ENCODE peak calls at places on chromosomes 12 and 14, in ten cellular contexts. E, O, K, Y, D, I, Z, A, P and R are unnamed samples.

GRCh38 chr12:26878661-26879119 is 45.7 kb upstream of the ITPR2 start:
- DNase-seq in E (peak), O (peak), K (peak), Y (peak), D (peak), I (no peak), Z (peak), A (peak), P (no peak), R (peak)

GRCh38 chr14:29663281-29663801 is 264.3 kb downstream of the PRKD1 start:
- DNase-seq in E (no peak), O (no peak), K (no peak), Y (peak), D (peak), I (no peak), Z (no peak), A (no peak), P (no peak), R (no peak)

GRCh38 chr12:116910645-116911449 is at the start of gene FBXW8:
- DNase-seq in E (peak), O (peak), K (peak), Y (peak), D (peak), I (peak), Z (peak), A (peak), P (peak), R (peak)

GRCh38 chr12:45401008-45401407 is 185.1 kb downstream of the ANO6 start:
- DNase-seq in E (no peak), O (no peak), K (no peak), Y (no peak), D (no peak), I (no peak), Z (no peak), A (peak), P (no peak), R (no peak)

GRCh38 chr14:68076451-68076850 is 256.9 kb downstream of the RAD51B start:
- DNase-seq in E (no peak), O (no peak), K (no peak), Y (no peak), D (no peak), I (peak), Z (no peak), A (no peak), P (no peak), R (no peak)

GRCh38 chr12:1576410-1577240 is 17.8 kb downstream of the FBXL14 start:
- DNase-seq in E (peak), O (peak), K (no peak), Y (peak), D (peak), I (peak), Z (peak), A (peak), P (no peak), R (no peak)

GRCh38 chr14:24965934-24966593 is 83.9 kb downstream of the STXBP6 start:
- DNase-seq in E (peak), O (no peak), K (no peak), Y (peak), D (no peak), I (no peak), Z (peak), A (peak), P (no peak), R (no peak)

GRCh38 chr14:20606902-20607242 is 15.7 kb upstream of the RNASE12 start:
- DNase-seq in E (no peak), O (no peak), K (no peak), Y (no peak), D (no peak), I (no peak), Z (no peak), A (no peak), P (no peak), R (no peak)

GRCh38 chr12:119804011-119804641 is 73.0 kb downstream of the CIT start:
- DNase-seq in E (peak), O (no peak), K (peak), Y (peak), D (peak), I (peak), Z (peak), A (peak), P (no peak), R (peak)

GRCh38 chr12:104344682-104345081 is 41.1 kb downstream of the EID3 start:
- DNase-seq in E (no peak), O (no peak), K (no peak), Y (no peak), D (no peak), I (no peak), Z (no peak), A (no peak), P (no peak), R (no peak)

GRCh38 chr12:131418884-131419283 is 292.0 kb upstream of the SFSWAP start:
- DNase-seq in E (no peak), O (no peak), K (no peak), Y (no peak), D (no peak), I (no peak), Z (no peak), A (no peak), P (no peak), R (no peak)

GRCh38 chr12:103327676-103328075 is 168.1 kb downstream of the C12orf42 start:
- DNase-seq in E (no peak), O (no peak), K (no peak), Y (no peak), D (no peak), I (no peak), Z (no peak), A (no peak), P (no peak), R (no peak)

GRCh38 chr12:1360812-1361211 is 233.6 kb downstream of the FBXL14 start:
- DNase-seq in E (no peak), O (no peak), K (no peak), Y (no peak), D (no peak), I (no peak), Z (no peak), A (no peak), P (no peak), R (no peak)

GRCh38 chr12:98595152-98595988 is 1.9 kb downstream of the SLC25A3 start:
- DNase-seq in E (no peak), O (no peak), K (no peak), Y (peak), D (no peak), I (peak), Z (peak), A (no peak), P (no peak), R (no peak)

GRCh38 chr12:124736115-124737039 is 127.3 kb downstream of the SCARB1 start:
- DNase-seq in E (no peak), O (no peak), K (no peak), Y (no peak), D (no peak), I (no peak), Z (no peak), A (no peak), P (no peak), R (no peak)

GRCh38 chr14:53126705-53127104 is 26.4 kb downstream of the DDHD1 start:
- DNase-seq in E (no peak), O (no peak), K (no peak), Y (no peak), D (no peak), I (no peak), Z (no peak), A (no peak), P (no peak), R (no peak)

GRCh38 chr14:28676481-28676880 is 90.1 kb upstream of the FOXG1 start:
- DNase-seq in E (no peak), O (no peak), K (no peak), Y (no peak), D (no peak), I (peak), Z (peak), A (no peak), P (no peak), R (no peak)

GRCh38 chr12:6038160-6038559 is 86.3 kb downstream of the VWF start:
- DNase-seq in E (peak), O (peak), K (no peak), Y (peak), D (peak), I (peak), Z (peak), A (peak), P (no peak), R (no peak)

GRCh38 chr12:20194171-20194570 is 174.2 kb upstream of the PDE3A start:
- DNase-seq in E (no peak), O (no peak), K (no peak), Y (peak), D (peak), I (no peak), Z (peak), A (no peak), P (no peak), R (no peak)
- TF ChIP-seq CTCF in E (no peak), O (no peak), K (no peak), Y (peak), D (peak), I (no peak), Z (peak), A (no peak), P (no peak), R (no peak)

GRCh38 chr12:13350381-13350780 is 153.9 kb downstream of the EMP1 start:
- DNase-seq in E (no peak), O (no peak), K (no peak), Y (no peak), D (no peak), I (no peak), Z (no peak), A (no peak), P (no peak), R (no peak)

GRCh38 chr12:13345722-13346121 is 149.2 kb downstream of the EMP1 start:
- DNase-seq in E (no peak), O (no peak), K (no peak), Y (no peak), D (no peak), I (no peak), Z (no peak), A (no peak), P (no peak), R (no peak)

GRCh38 chr12:13348464-13348863 is 151.9 kb downstream of the EMP1 start:
- DNase-seq in E (no peak), O (no peak), K (no peak), Y (no peak), D (no peak), I (no peak), Z (no peak), A (no peak), P (no peak), R (no peak)

GRCh38 chr12:13350946-13351345 is 154.4 kb downstream of the EMP1 start:
- DNase-seq in E (no peak), O (no peak), K (no peak), Y (no peak), D (no peak), I (no peak), Z (no peak), A (no peak), P (no peak), R (no peak)

DNA sequence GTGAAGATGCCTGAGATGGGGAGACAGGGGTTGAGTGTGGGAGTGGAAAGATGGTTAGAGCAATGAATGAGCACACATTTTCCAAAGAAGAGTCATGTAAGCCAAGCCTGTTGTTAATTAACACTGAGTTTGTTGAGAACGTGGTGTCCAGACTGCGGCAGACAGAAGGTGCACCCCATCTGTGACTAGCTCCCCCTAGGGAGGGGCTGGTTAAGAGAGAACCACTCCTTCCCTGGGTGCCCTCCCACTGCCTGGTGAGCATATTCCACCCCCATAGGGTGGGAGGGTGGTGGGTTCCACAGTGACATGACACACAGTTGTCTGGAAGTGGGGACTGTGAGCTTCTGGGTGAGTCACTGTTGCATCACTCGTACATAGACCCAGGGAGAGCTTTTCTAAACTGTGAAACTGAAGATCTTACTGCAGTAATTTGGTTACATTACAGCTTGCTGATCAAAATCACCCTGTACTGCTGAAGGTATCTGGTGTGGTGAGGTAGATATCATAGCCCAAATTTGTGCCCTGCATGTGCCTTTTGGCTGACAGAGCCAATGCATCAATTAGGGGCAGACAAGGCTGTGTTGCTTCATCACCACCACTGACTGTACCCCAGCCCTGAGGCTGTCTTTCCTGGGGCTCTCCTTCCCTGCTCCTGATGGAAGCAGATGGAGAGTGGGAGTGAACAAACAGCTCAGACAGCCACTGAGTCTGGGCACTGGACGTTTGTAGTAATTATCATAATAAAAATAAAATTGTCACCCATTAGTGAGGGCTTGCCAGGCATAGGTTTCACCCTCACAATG is 150.9 kb downstream of the EMP1 start:
- DNase-seq in E (no peak), O (no peak), K (no peak), Y (peak), D (no peak), I (peak), Z (peak), A (no peak), P (no peak), R (peak)
- H3K27ac ChIP-seq in E (no peak), O (no peak), K (no peak), Y (no peak), D (no peak), I (no peak), Z (no peak), A (no peak), P (no peak), R (peak)

GRCh38 chr14:32345311-32345771 is 16.2 kb downstream of the AKAP6 start:
- DNase-seq in E (no peak), O (peak), K (no peak), Y (peak), D (no peak), I (peak), Z (peak), A (no peak), P (no peak), R (no peak)
- TF ChIP-seq CTCF in E (no peak), O (no peak), K (no peak), Y (no peak), D (no peak), I (no peak), Z (no peak), A (no peak), P (no peak), R (no peak)

GRCh38 chr12:3753549-3754284 is 808 bp upstream of the CRACR2A start:
- DNase-seq in E (no peak), O (peak), K (no peak), Y (peak), D (no peak), I (no peak), Z (no peak), A (peak), P (no peak), R (no peak)
- H3K27ac ChIP-seq in E (no peak), O (peak), K (no peak), Y (no peak), D (no peak), I (no peak), Z (no peak), A (peak), P (peak), R (no peak)

GRCh38 chr12:106342397-106343212 is 14.9 kb upstream of the POLR3B start:
- DNase-seq in E (peak), O (peak), K (peak), Y (peak), D (no peak), I (peak), Z (peak), A (peak), P (no peak), R (no peak)

GRCh38 chr12:106348411-106348810 is 9.1 kb upstream of the POLR3B start:
- DNase-seq in E (no peak), O (no peak), K (no peak), Y (no peak), D (no peak), I (no peak), Z (no peak), A (no peak), P (no peak), R (no peak)

GRCh38 chr12:106343213-106343509 is 14.4 kb upstream of the POLR3B start:
- DNase-seq in E (no peak), O (no peak), K (no peak), Y (no peak), D (no peak), I (no peak), Z (no peak), A (no peak), P (no peak), R (no peak)

GRCh38 chr12:106341086-106341879 is 16.3 kb upstream of the POLR3B start:
- DNase-seq in E (no peak), O (no peak), K (no peak), Y (no peak), D (no peak), I (no peak), Z (no peak), A (no peak), P (no peak), R (no peak)

GRCh38 chr12:106345739-106346138 is 11.8 kb upstream of the POLR3B start:
- DNase-seq in E (peak), O (peak), K (no peak), Y (peak), D (peak), I (peak), Z (peak), A (peak), P (no peak), R (no peak)
- TF ChIP-seq CTCF in E (no peak), O (peak), K (peak), Y (peak), D (peak), I (peak), Z (peak), A (peak), P (no peak), R (peak)

GRCh38 chr12:53505086-53505485 is 2.2 kb downstream of the NPFF start:
- DNase-seq in E (peak), O (no peak), K (peak), Y (peak), D (no peak), I (peak), Z (no peak), A (no peak), P (no peak), R (peak)
- H3K27ac ChIP-seq in E (no peak), O (no peak), K (peak), Y (no peak), D (no peak), I (peak), Z (no peak), A (no peak), P (no peak), R (peak)

GRCh38 chr12:88638388-88638787 is 58.1 kb upstream of the KITLG start:
- DNase-seq in E (no peak), O (no peak), K (no peak), Y (peak), D (peak), I (no peak), Z (no peak), A (no peak), P (no peak), R (no peak)

GRCh38 chr12:88628856-88629509 is 48.7 kb upstream of the KITLG start:
- DNase-seq in E (peak), O (peak), K (no peak), Y (no peak), D (no peak), I (no peak), Z (peak), A (peak), P (no peak), R (no peak)

GRCh38 chr12:88638956-88639355 is 58.7 kb upstream of the KITLG start:
- DNase-seq in E (no peak), O (no peak), K (no peak), Y (peak), D (no peak), I (no peak), Z (no peak), A (no peak), P (no peak), R (no peak)

GRCh38 chr12:88634008-88634407 is 53.7 kb upstream of the KITLG start:
- DNase-seq in E (peak), O (no peak), K (no peak), Y (no peak), D (no peak), I (no peak), Z (no peak), A (peak), P (no peak), R (no peak)

DNA sequence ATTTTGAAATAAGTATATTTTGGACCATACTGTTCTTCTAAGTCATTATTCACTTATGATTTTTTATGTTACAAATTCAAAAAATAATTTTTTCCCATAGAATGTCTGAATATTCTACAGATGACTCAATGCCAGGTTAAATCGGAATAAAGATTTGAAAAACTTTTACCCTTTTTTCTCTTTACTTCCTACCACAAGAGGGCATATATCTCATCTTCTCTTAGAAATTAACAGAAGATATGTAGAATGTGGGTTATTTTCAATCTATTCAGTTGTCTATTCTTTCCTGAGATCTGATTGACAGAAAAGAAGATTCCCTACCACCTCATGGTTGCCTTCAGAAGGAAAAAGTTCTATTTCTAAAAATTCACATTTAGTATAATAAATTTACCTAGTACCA is 53.0 kb upstream of the KITLG start:
- DNase-seq in E (no peak), O (no peak), K (no peak), Y (no peak), D (peak), I (peak), Z (no peak), A (no peak), P (no peak), R (no peak)
- TF ChIP-seq CTCF in E (no peak), O (peak), K (no peak), Y (peak), D (no peak), I (peak), Z (peak), A (peak), P (no peak), R (peak)